ENCODE peak calls at places on chromosome 11, in nine cellular contexts. U is stimulated activated naive CD8-positive, alpha-beta T cell treated with anti-CD3 and anti-CD28 coated beads, Interleukin-15, amount 100 ng/mL, for 72 hours; B is cardiac muscle cell; E is NCI-H1105 treated with DMSO at 0.1 percent for 48 hours; Z is GM20000; R is fibroblast of pulmonary artery; V is H7; K is activated T-cell treated with anti-CD3 and anti-CD28 coated beads, Interleukin-2, amount 50 U/mL, for 72 hours; O is adipocyte. D is an unnamed sample.

GRCh38 chr11:13260963-13261599 is 16.5 kb upstream of the BMAL1 start:
- DNase-seq in E (no peak), B (peak; percentile 51), U (no peak), R (peak; percentile 51), V (no peak), K (no peak), Z (no peak), O (no peak), D (no peak)

GRCh38 chr11:112652786-112653390 is 308.3 kb upstream of the NCAM1 start:
- DNase-seq in B (peak; percentile 10), R (peak; percentile 39), Z (no peak), K (no peak), V (no peak), O (no peak), U (no peak), E (no peak), D (no peak)

GRCh38 chr11:47399860-47400812 is 8.3 kb upstream of the SLC39A13 start:
- DNase-seq in O (no peak), Z (peak; percentile 85), K (peak; percentile 44), E (no peak), R (no peak), U (no peak), B (no peak), V (peak; percentile 96), D (no peak)

GRCh38 chr11:70524096-70524922 is 126.0 kb downstream of the CTTN start:
- DNase-seq in Z (no peak), V (no peak), B (peak; percentile 7), K (no peak), R (no peak), U (no peak), E (no peak), O (no peak), D (no peak)

GRCh38 chr11:79440451-79441158 is at the start of gene TENM4:
- DNase-seq in O (peak; percentile 78), R (peak; percentile 67), K (no peak), V (peak; percentile 78), B (peak; percentile 73), U (no peak), E (peak; percentile 84), Z (peak; percentile 54), D (no peak)

GRCh38 chr11:17475666-17476316 is 854 bp downstream of the ABCC8 start:
- DNase-seq in O (no peak), E (peak; percentile 40), U (no peak), K (no peak), B (no peak), V (peak; percentile 80), R (no peak), Z (no peak), D (no peak)

GRCh38 chr11:73498343-73498742 is 99.6 kb downstream of the FAM168A start:
- DNase-seq in O (no peak), K (no peak), V (no peak), B (no peak), Z (no peak), E (no peak), R (no peak), U (no peak), D (no peak)

GRCh38 chr11:16356057-16356750 is at the start of gene SOX6:
- DNase-seq in R (peak; percentile 20), O (peak; percentile 34), B (peak; percentile 41), U (no peak), K (no peak), V (peak; percentile 0), Z (no peak), E (peak; percentile 23), D (no peak)

GRCh38 chr11:12798609-12799011 is 124.4 kb downstream of the TEAD1 start:
- DNase-seq in K (no peak), V (no peak), R (no peak), E (peak; percentile 60), O (no peak), U (no peak), Z (no peak), B (no peak), D (no peak)

GRCh38 chr11:1450344-1450875 is 36.2 kb downstream of the MOB2 start:
- DNase-seq in Z (no peak), U (no peak), B (no peak), V (no peak), O (no peak), E (no peak), R (no peak), K (no peak), D (no peak)

GRCh38 chr11:16945671-16946469 is 68.3 kb downstream of the PLEKHA7 start:
- DNase-seq in V (peak; percentile 26), B (peak; percentile 76), K (peak; percentile 61), R (peak; percentile 60), O (peak; percentile 67), U (peak; percentile 64), Z (peak; percentile 80), E (peak; percentile 72), D (no peak)

GRCh38 chr11:111833524-111833923 is 37.9 kb downstream of the ALG9 start:
- DNase-seq in U (no peak), R (peak; percentile 17), B (peak; percentile 7), O (peak; percentile 31), K (no peak), V (no peak), E (no peak), Z (no peak), D (no peak)

GRCh38 chr11:128949791-128950454 is 7.3 kb upstream of the TP53AIP1 start:
- DNase-seq in U (no peak), B (peak; percentile 26), V (no peak), R (peak; percentile 18), E (no peak), O (peak; percentile 61), K (no peak), Z (no peak), D (no peak)

GRCh38 chr11:118310271-118310670 is 5.7 kb downstream of the CD3E start:
- DNase-seq in R (no peak), B (no peak), K (no peak), O (no peak), V (no peak), U (no peak), E (no peak), Z (no peak), D (no peak)

GRCh38 chr11:74683941-74684481 is 47.2 kb downstream of the CHRDL2 start:
- DNase-seq in B (no peak), E (no peak), U (no peak), R (no peak), V (peak; percentile 66), O (peak; percentile 17), K (no peak), Z (no peak), D (no peak)

GRCh38 chr11:72228844-72229231 is 4.3 kb downstream of the INPPL1 start:
- DNase-seq in E (no peak), O (no peak), R (no peak), Z (no peak), V (peak; percentile 17), K (no peak), B (no peak), U (no peak), D (no peak)

GRCh38 chr11:19084661-19085315 is 24.3 kb upstream of the MRGPRX2 start:
- DNase-seq in R (peak; percentile 9), O (no peak), K (no peak), E (no peak), B (no peak), Z (no peak), V (no peak), U (no peak), D (no peak)

GRCh38 chr11:68050371-68050841 is 11.6 kb downstream of the TCIRG1 start:
- DNase-seq in E (no peak), O (no peak), B (no peak), V (peak; percentile 69), U (no peak), K (no peak), Z (peak; percentile 18), R (no peak), D (no peak)

GRCh38 chr11:21636561-21636960 is 556.3 kb upstream of the ANO5 start:
- DNase-seq in B (no peak), V (no peak), R (no peak), Z (no peak), O (no peak), U (no peak), E (no peak), K (no peak), D (no peak)

GRCh38 chr11:107970049-107970448 is 38.6 kb upstream of the CUL5 start:
- DNase-seq in Z (no peak), K (no peak), U (no peak), E (no peak), V (no peak), R (no peak), O (no peak), B (no peak), D (no peak)

GRCh38 chr11:64754919-64755662 is 4.7 kb downstream of the PYGM start:
- DNase-seq in R (no peak), O (no peak), E (no peak), V (no peak), U (no peak), B (no peak), Z (no peak), K (no peak), D (no peak)

D was measured in pulmonary artery endothelial cell.